ENCODE peak calls at places on chromosomes 3 and 15, in nine cellular contexts. One of them, this sample, is unnamed.

GRCh38 chr3:192879346-192880031 is 38.2 kb downstream of the MB21D2 start:
- DNase-seq in globus pallidus: no peak
- DNase-seq in activated naive CD4-positive, alpha-beta T cell: no peak
- DNase-seq in Right ventricle myocardium superior: no peak
- DNase-seq in HL-60: no peak
- DNase-seq in activated T-helper 1 cell treated with Interleukin-2 at 50 U/mL for 16 hours: no peak
- DNase-seq in HEK293T: peak; percentile 23
- DNase-seq in foreskin fibroblast: peak; percentile 92
- DNase-seq in iris pigment epithelial cell: peak; percentile 98
- DNase-seq in this sample: no peak

GRCh38 chr3:78322780-78323179 is 1282.9 kb downstream of the ROBO2 start:
- DNase-seq in globus pallidus: no peak
- DNase-seq in activated naive CD4-positive, alpha-beta T cell: no peak
- DNase-seq in Right ventricle myocardium superior: no peak
- DNase-seq in HL-60: no peak
- DNase-seq in activated T-helper 1 cell treated with Interleukin-2 at 50 U/mL for 16 hours: no peak
- DNase-seq in HEK293T: no peak
- DNase-seq in foreskin fibroblast: no peak
- DNase-seq in iris pigment epithelial cell: no peak
- DNase-seq in this sample: no peak

GRCh38 chr15:72136170-72137051 is 18.2 kb downstream of the SENP8 start:
- DNase-seq in globus pallidus: no peak
- DNase-seq in activated naive CD4-positive, alpha-beta T cell: no peak
- DNase-seq in Right ventricle myocardium superior: no peak
- DNase-seq in HL-60: no peak
- DNase-seq in activated T-helper 1 cell treated with Interleukin-2 at 50 U/mL for 16 hours: no peak
- DNase-seq in HEK293T: no peak
- DNase-seq in foreskin fibroblast: no peak
- DNase-seq in iris pigment epithelial cell: no peak
- DNase-seq in this sample: no peak

GRCh38 chr15:65414841-65415621 is 7.7 kb downstream of the IGDCC4 start:
- DNase-seq in globus pallidus: peak; percentile 65
- DNase-seq in activated naive CD4-positive, alpha-beta T cell: no peak
- DNase-seq in Right ventricle myocardium superior: peak; percentile 60
- DNase-seq in HL-60: no peak
- DNase-seq in activated T-helper 1 cell treated with Interleukin-2 at 50 U/mL for 16 hours: no peak
- DNase-seq in HEK293T: peak; percentile 75
- DNase-seq in foreskin fibroblast: no peak
- DNase-seq in iris pigment epithelial cell: peak; percentile 65
- DNase-seq in this sample: no peak

GRCh38 chr3:2514031-2514430 is 415.4 kb downstream of the CNTN4 start:
- DNase-seq in globus pallidus: no peak
- DNase-seq in activated naive CD4-positive, alpha-beta T cell: no peak
- DNase-seq in Right ventricle myocardium superior: no peak
- DNase-seq in HL-60: no peak
- DNase-seq in activated T-helper 1 cell treated with Interleukin-2 at 50 U/mL for 16 hours: no peak
- DNase-seq in HEK293T: no peak
- DNase-seq in foreskin fibroblast: no peak
- DNase-seq in iris pigment epithelial cell: no peak
- DNase-seq in this sample: no peak

GRCh38 chr3:173930251-173930650 is 532.7 kb downstream of the NLGN1 start:
- DNase-seq in globus pallidus: no peak
- DNase-seq in activated naive CD4-positive, alpha-beta T cell: no peak
- DNase-seq in Right ventricle myocardium superior: no peak
- DNase-seq in HL-60: no peak
- DNase-seq in activated T-helper 1 cell treated with Interleukin-2 at 50 U/mL for 16 hours: no peak
- DNase-seq in HEK293T: no peak
- DNase-seq in foreskin fibroblast: no peak
- DNase-seq in iris pigment epithelial cell: no peak
- DNase-seq in this sample: no peak

GRCh38 chr3:157101470-157101869 is 58.5 kb downstream of the CCNL1 start:
- DNase-seq in globus pallidus: no peak
- DNase-seq in activated naive CD4-positive, alpha-beta T cell: no peak
- DNase-seq in Right ventricle myocardium superior: no peak
- DNase-seq in HL-60: peak; percentile 41
- DNase-seq in activated T-helper 1 cell treated with Interleukin-2 at 50 U/mL for 16 hours: no peak
- DNase-seq in HEK293T: no peak
- DNase-seq in foreskin fibroblast: no peak
- DNase-seq in iris pigment epithelial cell: no peak
- DNase-seq in this sample: no peak

GRCh38 chr15:77497108-77497737 is 76.5 kb downstream of the HMG20A start:
- DNase-seq in globus pallidus: peak; percentile 98
- DNase-seq in activated naive CD4-positive, alpha-beta T cell: no peak
- DNase-seq in Right ventricle myocardium superior: peak; percentile 89
- DNase-seq in HL-60: no peak
- DNase-seq in activated T-helper 1 cell treated with Interleukin-2 at 50 U/mL for 16 hours: no peak
- DNase-seq in HEK293T: peak; percentile 26
- DNase-seq in foreskin fibroblast: no peak
- DNase-seq in iris pigment epithelial cell: peak; percentile 21
- DNase-seq in this sample: no peak

GRCh38 chr15:42736178-42736792 is 643 bp downstream of the CDAN1 start:
- DNase-seq in globus pallidus: no peak
- DNase-seq in activated naive CD4-positive, alpha-beta T cell: no peak
- DNase-seq in Right ventricle myocardium superior: no peak
- DNase-seq in HL-60: no peak
- DNase-seq in activated T-helper 1 cell treated with Interleukin-2 at 50 U/mL for 16 hours: no peak
- DNase-seq in HEK293T: peak; percentile 25
- DNase-seq in foreskin fibroblast: no peak
- DNase-seq in iris pigment epithelial cell: peak; percentile 12
- DNase-seq in this sample: no peak

GRCh38 chr3:17027344-17027743 is 142.6 kb downstream of the PLCL2 start:
- DNase-seq in globus pallidus: no peak
- DNase-seq in activated naive CD4-positive, alpha-beta T cell: no peak
- DNase-seq in Right ventricle myocardium superior: no peak
- DNase-seq in HL-60: no peak
- DNase-seq in activated T-helper 1 cell treated with Interleukin-2 at 50 U/mL for 16 hours: no peak
- DNase-seq in HEK293T: no peak
- DNase-seq in foreskin fibroblast: no peak
- DNase-seq in iris pigment epithelial cell: peak; percentile 25
- DNase-seq in this sample: no peak

GRCh38 chr3:42670670-42671069 is 14.7 kb upstream of the KLHL40 start:
- DNase-seq in globus pallidus: no peak
- DNase-seq in activated naive CD4-positive, alpha-beta T cell: no peak
- DNase-seq in Right ventricle myocardium superior: no peak
- DNase-seq in HL-60: no peak
- DNase-seq in activated T-helper 1 cell treated with Interleukin-2 at 50 U/mL for 16 hours: no peak
- DNase-seq in HEK293T: no peak
- DNase-seq in foreskin fibroblast: no peak
- DNase-seq in iris pigment epithelial cell: no peak
- DNase-seq in this sample: no peak

GRCh38 chr3:144754076-144754783 is 782.6 kb downstream of the DIPK2A start:
- DNase-seq in globus pallidus: no peak
- DNase-seq in activated naive CD4-positive, alpha-beta T cell: no peak
- DNase-seq in Right ventricle myocardium superior: no peak
- DNase-seq in HL-60: no peak
- DNase-seq in activated T-helper 1 cell treated with Interleukin-2 at 50 U/mL for 16 hours: no peak
- DNase-seq in HEK293T: no peak
- DNase-seq in foreskin fibroblast: no peak
- DNase-seq in iris pigment epithelial cell: no peak
- DNase-seq in this sample: no peak

GRCh38 chr15:20340931-20341661 is 200.5 kb downstream of the GOLGA6L6 start:
- DNase-seq in globus pallidus: peak; percentile 48
- DNase-seq in activated naive CD4-positive, alpha-beta T cell: no peak
- DNase-seq in Right ventricle myocardium superior: peak; percentile 87
- DNase-seq in HL-60: no peak
- DNase-seq in activated T-helper 1 cell treated with Interleukin-2 at 50 U/mL for 16 hours: no peak
- DNase-seq in HEK293T: no peak
- DNase-seq in foreskin fibroblast: no peak
- DNase-seq in iris pigment epithelial cell: peak; percentile 55
- DNase-seq in this sample: no peak

GRCh38 chr3:156050918-156051317 is 69.5 kb upstream of the KCNAB1 start:
- DNase-seq in globus pallidus: no peak
- DNase-seq in activated naive CD4-positive, alpha-beta T cell: no peak
- DNase-seq in Right ventricle myocardium superior: no peak
- DNase-seq in HL-60: no peak
- DNase-seq in activated T-helper 1 cell treated with Interleukin-2 at 50 U/mL for 16 hours: no peak
- DNase-seq in HEK293T: no peak
- DNase-seq in foreskin fibroblast: no peak
- DNase-seq in iris pigment epithelial cell: peak; percentile 6
- DNase-seq in this sample: no peak

GRCh38 chr3:176776622-176777021 is 420.7 kb downstream of the TBL1XR1 start:
- DNase-seq in globus pallidus: no peak
- DNase-seq in activated naive CD4-positive, alpha-beta T cell: no peak
- DNase-seq in Right ventricle myocardium superior: no peak
- DNase-seq in HL-60: no peak
- DNase-seq in activated T-helper 1 cell treated with Interleukin-2 at 50 U/mL for 16 hours: no peak
- DNase-seq in HEK293T: no peak
- DNase-seq in foreskin fibroblast: no peak
- DNase-seq in iris pigment epithelial cell: no peak
- DNase-seq in this sample: no peak

GRCh38 chr15:51229907-51230328 is 108.5 kb downstream of the CYP19A1 start:
- DNase-seq in globus pallidus: peak; percentile 72
- DNase-seq in activated naive CD4-positive, alpha-beta T cell: no peak
- DNase-seq in Right ventricle myocardium superior: no peak
- DNase-seq in HL-60: no peak
- DNase-seq in activated T-helper 1 cell treated with Interleukin-2 at 50 U/mL for 16 hours: no peak
- DNase-seq in HEK293T: no peak
- DNase-seq in foreskin fibroblast: peak; percentile 47
- DNase-seq in iris pigment epithelial cell: peak; percentile 45
- DNase-seq in this sample: no peak

GRCh38 chr3:188946837-188947236 is 224.9 kb upstream of the TPRG1 start:
- DNase-seq in globus pallidus: no peak
- DNase-seq in activated naive CD4-positive, alpha-beta T cell: no peak
- DNase-seq in Right ventricle myocardium superior: no peak
- DNase-seq in HL-60: no peak
- DNase-seq in activated T-helper 1 cell treated with Interleukin-2 at 50 U/mL for 16 hours: no peak
- DNase-seq in HEK293T: no peak
- DNase-seq in foreskin fibroblast: no peak
- DNase-seq in iris pigment epithelial cell: no peak
- DNase-seq in this sample: no peak

GRCh38 chr3:196868297-196868661 is 559 bp downstream of the SENP5 start:
- DNase-seq in globus pallidus: no peak
- DNase-seq in activated naive CD4-positive, alpha-beta T cell: no peak
- DNase-seq in Right ventricle myocardium superior: peak; percentile 44
- DNase-seq in HL-60: no peak
- DNase-seq in activated T-helper 1 cell treated with Interleukin-2 at 50 U/mL for 16 hours: no peak
- DNase-seq in HEK293T: peak; percentile 29
- DNase-seq in foreskin fibroblast: peak; percentile 4
- DNase-seq in iris pigment epithelial cell: peak; percentile 30
- DNase-seq in this sample: no peak

GRCh38 chr3:64354221-64354620 is 129.0 kb upstream of the PRICKLE2 start:
- DNase-seq in globus pallidus: no peak
- DNase-seq in activated naive CD4-positive, alpha-beta T cell: no peak
- DNase-seq in Right ventricle myocardium superior: no peak
- DNase-seq in HL-60: no peak
- DNase-seq in activated T-helper 1 cell treated with Interleukin-2 at 50 U/mL for 16 hours: no peak
- DNase-seq in HEK293T: no peak
- DNase-seq in foreskin fibroblast: no peak
- DNase-seq in iris pigment epithelial cell: peak; percentile 75
- DNase-seq in this sample: no peak

GRCh38 chr15:73389971-73390544 is 21.3 kb upstream of the HCN4 start:
- DNase-seq in globus pallidus: no peak
- DNase-seq in activated naive CD4-positive, alpha-beta T cell: no peak
- DNase-seq in Right ventricle myocardium superior: no peak
- DNase-seq in HL-60: no peak
- DNase-seq in activated T-helper 1 cell treated with Interleukin-2 at 50 U/mL for 16 hours: no peak
- DNase-seq in HEK293T: no peak
- DNase-seq in foreskin fibroblast: peak; percentile 8
- DNase-seq in iris pigment epithelial cell: peak; percentile 36
- DNase-seq in this sample: no peak

GRCh38 chr3:193997228-193998192 is 138.4 kb upstream of the HES1 start:
- DNase-seq in globus pallidus: no peak
- DNase-seq in activated naive CD4-positive, alpha-beta T cell: no peak
- DNase-seq in Right ventricle myocardium superior: peak; percentile 61
- DNase-seq in HL-60: no peak
- DNase-seq in activated T-helper 1 cell treated with Interleukin-2 at 50 U/mL for 16 hours: no peak
- DNase-seq in HEK293T: no peak
- DNase-seq in foreskin fibroblast: no peak
- DNase-seq in iris pigment epithelial cell: no peak
- DNase-seq in this sample: no peak

GRCh38 chr3:64109438-64109837 is 86.1 kb upstream of the PSMD6 start:
- DNase-seq in globus pallidus: peak; percentile 85
- DNase-seq in activated naive CD4-positive, alpha-beta T cell: no peak
- DNase-seq in Right ventricle myocardium superior: no peak
- DNase-seq in HL-60: no peak
- DNase-seq in activated T-helper 1 cell treated with Interleukin-2 at 50 U/mL for 16 hours: no peak
- DNase-seq in HEK293T: no peak
- DNase-seq in foreskin fibroblast: no peak
- DNase-seq in iris pigment epithelial cell: no peak
- DNase-seq in this sample: no peak

GRCh38 chr3:116192464-116192863 is 252.8 kb downstream of the LSAMP start:
- DNase-seq in globus pallidus: no peak
- DNase-seq in activated naive CD4-positive, alpha-beta T cell: no peak
- DNase-seq in Right ventricle myocardium superior: no peak
- DNase-seq in HL-60: no peak
- DNase-seq in activated T-helper 1 cell treated with Interleukin-2 at 50 U/mL for 16 hours: no peak
- DNase-seq in HEK293T: no peak
- DNase-seq in foreskin fibroblast: no peak
- DNase-seq in iris pigment epithelial cell: no peak
- DNase-seq in this sample: no peak

GRCh38 chr3:48511551-48511950 is 7.6 kb upstream of the SHISA5 start:
- DNase-seq in globus pallidus: no peak
- DNase-seq in activated naive CD4-positive, alpha-beta T cell: no peak
- DNase-seq in Right ventricle myocardium superior: no peak
- DNase-seq in HL-60: no peak
- DNase-seq in activated T-helper 1 cell treated with Interleukin-2 at 50 U/mL for 16 hours: no peak
- DNase-seq in HEK293T: no peak
- DNase-seq in foreskin fibroblast: no peak
- DNase-seq in iris pigment epithelial cell: no peak
- DNase-seq in this sample: no peak

GRCh38 chr3:12443781-12444522 is 40.3 kb upstream of the TSEN2 start:
- DNase-seq in globus pallidus: no peak
- DNase-seq in activated naive CD4-positive, alpha-beta T cell: no peak
- DNase-seq in Right ventricle myocardium superior: no peak
- DNase-seq in HL-60: no peak
- DNase-seq in activated T-helper 1 cell treated with Interleukin-2 at 50 U/mL for 16 hours: no peak
- DNase-seq in HEK293T: no peak
- DNase-seq in foreskin fibroblast: no peak
- DNase-seq in iris pigment epithelial cell: no peak
- DNase-seq in this sample: no peak

GRCh38 chr3:127158614-127159221 is 34.2 kb upstream of the PRR23E start:
- DNase-seq in globus pallidus: no peak
- DNase-seq in activated naive CD4-positive, alpha-beta T cell: no peak
- DNase-seq in Right ventricle myocardium superior: no peak
- DNase-seq in HL-60: no peak
- DNase-seq in activated T-helper 1 cell treated with Interleukin-2 at 50 U/mL for 16 hours: no peak
- DNase-seq in HEK293T: peak; percentile 32
- DNase-seq in foreskin fibroblast: no peak
- DNase-seq in iris pigment epithelial cell: peak; percentile 14
- DNase-seq in this sample: no peak

GRCh38 chr3:165169368-165169767 is 26.8 kb downstream of the SLITRK3 start:
- DNase-seq in globus pallidus: no peak
- DNase-seq in activated naive CD4-positive, alpha-beta T cell: no peak
- DNase-seq in Right ventricle myocardium superior: no peak
- DNase-seq in HL-60: no peak
- DNase-seq in activated T-helper 1 cell treated with Interleukin-2 at 50 U/mL for 16 hours: no peak
- DNase-seq in HEK293T: no peak
- DNase-seq in foreskin fibroblast: no peak
- DNase-seq in iris pigment epithelial cell: no peak
- DNase-seq in this sample: no peak

GRCh38 chr3:195701042-195701910 is 19.5 kb upstream of the MUC20 start:
- DNase-seq in globus pallidus: no peak
- DNase-seq in activated naive CD4-positive, alpha-beta T cell: no peak
- DNase-seq in Right ventricle myocardium superior: no peak
- DNase-seq in HL-60: no peak
- DNase-seq in activated T-helper 1 cell treated with Interleukin-2 at 50 U/mL for 16 hours: no peak
- DNase-seq in HEK293T: no peak
- DNase-seq in foreskin fibroblast: no peak
- DNase-seq in iris pigment epithelial cell: no peak
- DNase-seq in this sample: no peak

GRCh38 chr3:66830301-66830700 is 167.8 kb upstream of the KBTBD8 start:
- DNase-seq in globus pallidus: no peak
- DNase-seq in activated naive CD4-positive, alpha-beta T cell: no peak
- DNase-seq in Right ventricle myocardium superior: no peak
- DNase-seq in HL-60: no peak
- DNase-seq in activated T-helper 1 cell treated with Interleukin-2 at 50 U/mL for 16 hours: no peak
- DNase-seq in HEK293T: no peak
- DNase-seq in foreskin fibroblast: no peak
- DNase-seq in iris pigment epithelial cell: no peak
- DNase-seq in this sample: no peak

GRCh38 chr3:42148982-42149432 is 57.9 kb downstream of the TRAK1 start:
- DNase-seq in globus pallidus: peak; percentile 96
- DNase-seq in activated naive CD4-positive, alpha-beta T cell: no peak
- DNase-seq in Right ventricle myocardium superior: peak; percentile 85
- DNase-seq in HL-60: no peak
- DNase-seq in activated T-helper 1 cell treated with Interleukin-2 at 50 U/mL for 16 hours: no peak
- DNase-seq in HEK293T: peak; percentile 41
- DNase-seq in foreskin fibroblast: peak; percentile 80
- DNase-seq in iris pigment epithelial cell: peak; percentile 96
- DNase-seq in this sample: no peak

GRCh38 chr3:115968871-115969270 is 345.6 kb downstream of the GAP43 start:
- DNase-seq in globus pallidus: no peak
- DNase-seq in activated naive CD4-positive, alpha-beta T cell: no peak
- DNase-seq in Right ventricle myocardium superior: no peak
- DNase-seq in HL-60: no peak
- DNase-seq in activated T-helper 1 cell treated with Interleukin-2 at 50 U/mL for 16 hours: no peak
- DNase-seq in HEK293T: no peak
- DNase-seq in foreskin fibroblast: no peak
- DNase-seq in iris pigment epithelial cell: no peak
- DNase-seq in this sample: no peak

This sample was measured in CMK.